ENCODE peak calls at places on chromosomes 11 and 22, in eight cellular contexts. E is kidney, J is astrocyte of the spinal cord, R is epithelial cell of esophagus, P is prostate gland, X is body of pancreas, B is heart right ventricle, U is AG10803. I is an unnamed sample.

GRCh38 chr11:9313648-9314290 is 624 bp downstream of the TMEM41B start:
- DNase-seq in J (peak), U (peak), X (no peak), B (no peak), P (peak), R (peak), E (no peak), I (no peak)

GRCh38 chr11:12436266-12436665 is 58.9 kb downstream of the PARVA start:
- DNase-seq in P (no peak), E (no peak), J (no peak), B (no peak), X (no peak), U (no peak), R (no peak), I (no peak)

GRCh38 chr11:118790357-118791014 is 478 bp downstream of the DDX6 start:
- DNase-seq in E (peak), P (peak), X (peak), J (peak), R (peak), U (peak), B (peak), I (peak)

GRCh38 chr11:76603202-76603601 is 67.3 kb downstream of the LRRC32 start:
- DNase-seq in E (no peak), U (no peak), B (peak), R (no peak), X (no peak), P (no peak), J (no peak), I (no peak)

GRCh38 chr11:96899971-96900370 is 510.2 kb downstream of the JRKL start:
- DNase-seq in E (no peak), R (no peak), J (no peak), P (no peak), B (no peak), X (no peak), U (no peak), I (no peak)

GRCh38 chr11:130480166-130480565 is 31.7 kb downstream of the ADAMTS15 start:
- DNase-seq in J (peak), R (no peak), E (no peak), U (peak), B (no peak), P (no peak), X (no peak), I (no peak)

GRCh38 chr11:1752907-1753425 is 2.6 kb upstream of the IFITM10 start:
- DNase-seq in J (no peak), E (peak), P (no peak), R (no peak), B (no peak), X (no peak), U (no peak), I (no peak)

GRCh38 chr11:31921066-31921465 is 109.9 kb upstream of the PAX6 start:
- DNase-seq in X (no peak), P (no peak), R (no peak), E (no peak), J (peak), B (no peak), U (peak), I (no peak)

GRCh38 chr22:35301370-35301874 is 1.7 kb downstream of the TOM1 start:
- DNase-seq in P (no peak), B (no peak), E (no peak), U (peak), J (peak), X (no peak), R (peak), I (no peak)

GRCh38 chr11:79942071-79942470 is 501.2 kb upstream of the TENM4 start:
- DNase-seq in E (no peak), B (no peak), U (no peak), J (no peak), P (no peak), X (no peak), R (peak), I (no peak)

GRCh38 chr11:102836290-102836875 is 7.0 kb downstream of the MMP3 start:
- DNase-seq in E (no peak), U (peak), R (peak), B (no peak), X (no peak), J (peak), P (no peak), I (no peak)

GRCh38 chr11:6410695-6411430 is 8.0 kb downstream of the APBB1 start:
- DNase-seq in J (no peak), E (no peak), X (no peak), R (no peak), U (no peak), P (no peak), B (no peak), I (no peak)

GRCh38 chr11:4134844-4135243 is 40.2 kb downstream of the RRM1 start:
- DNase-seq in J (peak), P (no peak), X (no peak), E (no peak), U (peak), B (no peak), R (peak), I (no peak)

GRCh38 chr11:12201016-12201985 is 90.9 kb downstream of the MICAL2 start:
- DNase-seq in B (peak), R (peak), X (no peak), E (peak), U (peak), J (peak), P (no peak), I (no peak)

GRCh38 chr11:31813961-31814868 is 3.1 kb upstream of the PAX6 start:
- DNase-seq in R (no peak), X (no peak), U (no peak), P (no peak), B (no peak), J (no peak), E (no peak), I (peak)

GRCh38 chr11:79538775-79539174 is 97.9 kb upstream of the TENM4 start:
- DNase-seq in U (no peak), E (no peak), X (no peak), R (peak), B (no peak), J (no peak), P (no peak), I (no peak)

GRCh38 chr11:117220568-117220967 is 11.3 kb downstream of the PCSK7 start:
- DNase-seq in J (no peak), P (no peak), E (peak), B (peak), X (peak), R (no peak), U (no peak), I (no peak)

GRCh38 chr11:117220999-117221774 is 10.7 kb downstream of the PCSK7 start:
- DNase-seq in E (peak), U (no peak), B (peak), R (no peak), P (no peak), X (no peak), J (no peak), I (no peak)

GRCh38 chr11:117222991-117223740 is 8.7 kb downstream of the PCSK7 start:
- DNase-seq in E (peak), P (no peak), R (no peak), B (no peak), X (no peak), U (no peak), J (no peak), I (no peak)

GRCh38 chr11:117219995-117220394 is 11.9 kb downstream of the PCSK7 start:
- DNase-seq in P (no peak), U (no peak), J (no peak), R (no peak), B (no peak), X (no peak), E (no peak), I (no peak)

DNA sequence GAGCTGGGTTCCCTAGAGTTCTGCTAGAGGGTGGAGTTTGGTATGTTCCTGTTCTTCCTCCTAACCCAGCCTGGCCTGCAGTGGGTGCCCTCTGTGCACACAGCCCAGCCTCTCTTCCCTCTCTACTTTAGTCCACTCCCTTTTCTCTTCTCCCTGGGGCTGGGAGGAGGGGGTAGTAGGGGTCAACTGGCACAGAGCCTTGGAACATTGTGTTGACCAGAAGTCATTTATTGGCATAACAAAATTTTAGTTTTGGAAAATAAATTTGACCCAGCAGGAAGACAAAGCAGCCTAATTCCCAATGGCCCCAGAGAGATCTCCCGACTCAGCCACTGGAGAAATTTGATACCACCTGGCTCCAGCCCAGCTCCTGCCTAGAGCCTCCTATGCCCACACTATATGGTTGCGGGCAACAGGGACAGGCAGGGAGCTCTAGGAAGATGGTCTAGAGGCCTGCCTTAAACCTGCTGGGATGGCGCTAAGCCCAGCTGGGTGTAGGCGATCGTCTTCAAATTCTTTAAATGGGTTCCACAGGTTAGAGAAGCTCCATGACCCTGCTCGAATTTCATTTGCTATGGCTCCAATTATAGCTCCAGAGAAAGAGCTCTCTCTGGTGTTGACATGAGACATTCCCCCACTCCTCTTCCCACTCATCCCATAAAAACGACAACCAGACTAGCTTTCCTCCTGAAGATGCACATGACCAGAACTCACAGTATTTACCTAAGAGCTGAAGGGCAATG is 9.9 kb downstream of the PCSK7 start:
- DNase-seq in E (peak), U (peak), J (peak), X (peak), P (peak), R (peak), B (peak), I (no peak)
- TF ChIP-seq CTCF in E (no peak), U (no peak), J (peak), X (no peak), P (no peak), R (no peak), B (peak), I (no peak)

DNA sequence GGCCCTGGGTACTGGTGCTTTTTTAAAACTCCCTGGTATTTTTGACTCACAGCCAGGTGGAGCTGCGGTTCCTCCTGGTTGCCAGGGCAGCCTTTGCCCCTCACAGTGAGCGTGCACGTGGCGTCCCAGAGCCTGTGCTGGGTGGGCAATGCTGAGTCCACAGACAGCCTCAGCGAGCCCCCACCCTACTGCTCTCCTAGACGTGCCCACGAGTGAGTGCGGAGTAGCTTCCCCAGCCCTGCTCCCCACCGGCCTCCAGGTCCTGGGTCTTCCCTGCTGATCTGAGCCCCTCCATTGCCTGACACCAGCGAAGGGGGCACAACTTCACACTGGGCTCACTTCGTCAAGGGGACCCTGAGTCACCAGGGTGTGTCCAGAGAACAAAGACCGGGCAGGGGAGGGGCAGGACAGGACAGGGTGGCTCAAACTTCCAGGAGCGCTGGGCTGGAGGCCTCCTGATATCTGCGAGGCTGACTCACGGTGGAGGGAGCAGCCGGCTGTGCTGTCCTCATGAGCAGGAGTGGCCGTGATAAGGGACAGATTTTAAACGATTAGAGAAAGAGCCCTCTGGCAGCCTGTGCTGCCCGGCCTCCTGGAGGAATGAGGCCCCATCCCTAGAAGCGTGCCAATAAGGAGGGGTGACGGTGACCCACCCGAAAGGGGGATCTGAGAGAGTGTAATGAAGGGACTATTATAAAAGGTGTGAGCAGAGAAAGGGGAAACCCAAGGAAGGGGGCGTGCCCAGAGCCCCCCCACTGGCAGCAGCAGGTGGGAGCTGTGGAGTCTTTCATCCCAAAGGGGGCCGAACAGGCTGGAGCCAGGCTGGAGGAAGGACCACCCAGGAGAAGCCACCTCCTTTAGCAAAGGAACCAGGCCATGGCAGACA is 129.3 kb upstream of the FGF3 start:
- DNase-seq in E (peak), U (no peak), P (no peak), B (no peak), R (peak), X (peak), J (peak), I (no peak)
- TF ChIP-seq CTCF in E (no peak), U (no peak), P (peak), B (no peak), R (peak), X (no peak), J (peak), I (no peak)

GRCh38 chr11:20066783-20067156 is 93.5 kb downstream of the DBX1 start:
- DNase-seq in B (no peak), J (no peak), X (no peak), E (no peak), P (no peak), R (no peak), U (no peak), I (no peak)
- TF ChIP-seq CTCF in B (no peak), J (no peak), X (no peak), E (no peak), P (no peak), R (no peak), U (no peak), I (no peak)

GRCh38 chr11:122294041-122294440 is 178.0 kb upstream of the BLID start:
- DNase-seq in B (no peak), J (no peak), U (no peak), E (no peak), R (no peak), X (no peak), P (no peak), I (no peak)

DNA sequence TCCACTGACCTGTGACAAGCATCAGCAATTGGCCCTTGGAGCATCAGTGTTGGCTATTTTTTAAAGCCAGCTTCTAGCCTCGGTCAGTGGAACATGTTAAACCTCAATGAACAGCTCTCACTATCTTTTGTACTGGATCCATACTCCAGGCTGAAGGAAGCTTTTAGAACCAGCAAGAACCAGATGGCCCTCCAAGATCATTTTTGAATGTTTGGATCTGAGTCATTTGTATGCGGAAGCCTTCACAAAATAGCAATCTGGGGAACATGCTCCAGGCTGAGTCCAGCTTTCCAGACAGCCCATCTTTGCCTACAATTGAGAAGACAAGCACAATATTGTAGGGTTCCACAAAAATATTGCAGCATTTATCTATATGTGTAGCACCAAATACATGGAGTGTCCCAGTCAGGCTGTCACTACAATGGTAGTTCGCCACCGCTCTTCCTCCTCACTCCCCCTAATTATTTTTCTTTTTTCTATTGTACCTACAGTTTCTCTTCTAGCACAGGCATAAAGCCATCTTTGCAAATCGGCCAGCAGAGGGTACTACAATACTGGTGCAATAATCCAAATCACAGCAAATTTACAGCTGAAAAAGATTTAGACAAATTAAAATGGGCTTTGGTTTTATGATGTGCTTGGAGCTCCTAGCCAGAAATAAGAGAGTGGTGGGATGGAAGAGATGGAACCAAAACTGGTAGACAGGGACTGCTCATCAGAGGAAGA is 177.4 kb upstream of the BLID start:
- DNase-seq in R (peak), P (no peak), J (no peak), B (no peak), E (no peak), X (no peak), U (peak), I (no peak)
- TF ChIP-seq CTCF in R (peak), P (no peak), J (peak), B (peak), E (no peak), X (no peak), U (peak), I (no peak)

DNA sequence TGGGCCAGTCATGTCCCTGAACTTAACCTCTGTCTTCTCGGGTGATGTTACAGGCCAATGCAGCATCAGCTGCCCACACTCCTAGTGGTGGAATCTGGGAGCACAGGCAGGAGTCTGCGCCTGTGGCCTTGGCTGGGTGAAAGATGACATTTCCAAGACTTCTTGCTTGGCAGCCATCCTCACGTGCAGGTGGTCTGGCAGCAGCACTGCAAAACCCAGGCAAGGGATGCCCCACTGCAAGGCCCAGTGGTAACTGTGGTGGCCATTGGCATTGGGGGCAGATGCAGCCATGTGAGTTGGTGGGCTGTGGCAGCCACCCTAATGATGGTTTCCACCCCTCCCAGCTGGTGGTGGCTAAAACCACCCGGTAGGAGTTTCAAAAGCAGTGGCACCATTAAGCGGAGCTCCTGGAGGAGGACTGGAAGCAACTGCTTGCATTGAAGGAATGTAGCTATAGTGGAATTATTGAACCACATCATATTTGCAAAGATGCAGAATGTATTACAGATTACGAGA is 120.5 kb upstream of the TOP3B start:
- DNase-seq in X (no peak), P (no peak), R (no peak), E (no peak), B (no peak), J (no peak), U (no peak), I (no peak)
- TF ChIP-seq CTCF in X (no peak), P (no peak), R (peak), E (peak), B (no peak), J (peak), U (peak), I (peak)

GRCh38 chr11:37230865-37231264 is 632.8 kb upstream of the RAG2 start:
- DNase-seq in P (no peak), R (no peak), J (no peak), E (no peak), U (no peak), B (no peak), X (no peak), I (no peak)
- TF ChIP-seq CTCF in P (no peak), R (no peak), J (no peak), E (no peak), U (no peak), B (no peak), X (no peak), I (no peak)

GRCh38 chr22:50274311-50274710 is 4.1 kb upstream of the MAPK11 start:
- DNase-seq in J (peak), P (peak), U (peak), R (peak), X (peak), B (peak), E (no peak), I (peak)
- TF ChIP-seq CTCF in J (peak), P (no peak), U (peak), R (peak), X (peak), B (peak), E (peak), I (peak)

DNA sequence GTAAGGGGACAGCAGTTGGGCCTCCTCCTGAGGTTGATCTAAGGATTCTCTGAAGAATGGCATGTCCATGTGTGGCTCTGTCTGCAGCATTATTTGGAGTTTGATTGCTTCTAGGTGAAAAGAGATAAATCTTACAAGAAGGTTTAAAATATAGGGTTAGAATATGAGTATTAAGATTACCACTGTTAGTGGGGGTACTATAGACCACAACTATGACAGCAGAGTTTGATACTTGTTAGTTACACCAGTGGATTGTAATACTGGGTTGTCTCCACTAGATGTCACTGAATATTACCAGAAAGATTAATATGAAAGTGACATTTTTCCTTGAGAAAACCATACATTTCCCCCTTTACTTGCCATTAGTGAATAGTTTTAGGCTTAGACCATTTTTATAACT is 47.9 kb downstream of the ZNF280B start:
- DNase-seq in X (no peak), R (no peak), B (no peak), E (no peak), U (no peak), P (no peak), J (no peak), I (peak)
- TF ChIP-seq CTCF in X (no peak), R (peak), B (no peak), E (no peak), U (peak), P (no peak), J (peak), I (peak)

I was measured in GM13976.